ENCODE peak calls at places on chromosomes 3 and 15, in eight cellular contexts. A is epithelial cell of proximal tubule, K is upper lobe of left lung, M is epithelial cell of esophagus, Z is GM13976, G is body of pancreas, I is GM23338, B is transverse colon. Q is an unnamed sample.

GRCh38 chr3:149333518-149333859 is at the start of gene TM4SF18:
- DNase-seq in M (no peak), G (no peak), A (no peak), K (no peak), B (no peak), I (peak; percentile 29), Z (no peak), Q (no peak)

GRCh38 chr15:100553468-100553867 is 24.7 kb upstream of the CERS3 start:
- DNase-seq in K (no peak), A (no peak), I (no peak), M (no peak), Z (no peak), G (no peak), B (no peak), Q (no peak)

GRCh38 chr3:127082066-127082465 is 99.2 kb downstream of the PLXNA1 start:
- DNase-seq in A (no peak), K (no peak), M (no peak), G (no peak), B (no peak), Z (no peak), I (no peak), Q (no peak)

GRCh38 chr3:188649521-188649920 is 495.6 kb downstream of the LPP start:
- DNase-seq in A (no peak), I (no peak), M (peak; percentile 17), K (no peak), B (no peak), G (no peak), Z (no peak), Q (no peak)

GRCh38 chr3:59212128-59212764 is 162.4 kb upstream of the CFAP20DC start:
- DNase-seq in A (no peak), B (no peak), K (no peak), M (peak; percentile 64), G (no peak), Z (peak; percentile 53), I (peak; percentile 74), Q (peak; percentile 20)

GRCh38 chr3:173090492-173090891 is 50.5 kb downstream of the SPATA16 start:
- DNase-seq in I (no peak), Z (no peak), M (no peak), G (no peak), K (no peak), A (no peak), B (no peak), Q (no peak)

GRCh38 chr3:50165388-50166308 is 10.5 kb downstream of the SEMA3F start:
- DNase-seq in M (no peak), I (no peak), B (no peak), K (peak; percentile 67), G (no peak), A (no peak), Z (no peak), Q (no peak)

GRCh38 chr3:141498592-141499223 is 11.9 kb downstream of the RASA2 start:
- DNase-seq in Z (peak; percentile 31), I (peak; percentile 12), A (no peak), B (peak; percentile 68), G (no peak), M (no peak), K (no peak), Q (no peak)

GRCh38 chr3:128971421-128971820 is 22.5 kb downstream of the CFAP92 start:
- DNase-seq in Z (no peak), G (no peak), A (no peak), B (peak; percentile 22), M (no peak), I (no peak), K (no peak), Q (no peak)

GRCh38 chr15:29071907-29072273 is 186.1 kb downstream of the APBA2 start:
- DNase-seq in M (no peak), I (no peak), Z (no peak), B (no peak), G (no peak), A (no peak), K (no peak), Q (no peak)

GRCh38 chr15:41940441-41940857 is 31.9 kb downstream of the EHD4 start:
- DNase-seq in M (peak; percentile 94), Z (no peak), I (no peak), B (no peak), K (no peak), A (no peak), G (no peak), Q (no peak)

GRCh38 chr3:46943237-46944187 is 33.0 kb downstream of the CCDC12 start:
- DNase-seq in Z (no peak), I (no peak), B (peak; percentile 69), M (peak; percentile 86), A (no peak), G (peak; percentile 71), K (no peak), Q (no peak)

GRCh38 chr3:46215810-46216414 is 7.8 kb upstream of the CCR1 start:
- DNase-seq in Z (no peak), K (no peak), G (no peak), A (no peak), I (no peak), M (peak; percentile 56), B (no peak), Q (no peak)

GRCh38 chr3:179512398-179512797 is 50.3 kb upstream of the ACTL6A start:
- DNase-seq in G (no peak), K (no peak), I (no peak), B (no peak), A (no peak), M (no peak), Z (no peak), Q (no peak)

GRCh38 chr15:58066042-58066867 is 744 bp upstream of the ALDH1A2 start:
- DNase-seq in K (peak; percentile 95), B (peak; percentile 66), G (peak; percentile 62), I (peak; percentile 81), M (peak; percentile 60), Z (peak; percentile 67), A (no peak), Q (peak; percentile 84)

GRCh38 chr3:74542441-74542840 is 72.0 kb downstream of the CNTN3 start:
- DNase-seq in K (no peak), M (no peak), B (no peak), A (no peak), Z (no peak), I (no peak), G (no peak), Q (no peak)

GRCh38 chr15:57440167-57440566 is 63.9 kb downstream of the CGNL1 start:
- DNase-seq in G (no peak), Z (no peak), M (no peak), B (no peak), A (no peak), I (no peak), K (no peak), Q (no peak)

GRCh38 chr15:64216722-64217428 is 54.1 kb upstream of the PPIB start:
- DNase-seq in G (peak; percentile 33), B (no peak), I (no peak), Z (no peak), M (peak; percentile 5), A (no peak), K (no peak), Q (no peak)

DNA sequence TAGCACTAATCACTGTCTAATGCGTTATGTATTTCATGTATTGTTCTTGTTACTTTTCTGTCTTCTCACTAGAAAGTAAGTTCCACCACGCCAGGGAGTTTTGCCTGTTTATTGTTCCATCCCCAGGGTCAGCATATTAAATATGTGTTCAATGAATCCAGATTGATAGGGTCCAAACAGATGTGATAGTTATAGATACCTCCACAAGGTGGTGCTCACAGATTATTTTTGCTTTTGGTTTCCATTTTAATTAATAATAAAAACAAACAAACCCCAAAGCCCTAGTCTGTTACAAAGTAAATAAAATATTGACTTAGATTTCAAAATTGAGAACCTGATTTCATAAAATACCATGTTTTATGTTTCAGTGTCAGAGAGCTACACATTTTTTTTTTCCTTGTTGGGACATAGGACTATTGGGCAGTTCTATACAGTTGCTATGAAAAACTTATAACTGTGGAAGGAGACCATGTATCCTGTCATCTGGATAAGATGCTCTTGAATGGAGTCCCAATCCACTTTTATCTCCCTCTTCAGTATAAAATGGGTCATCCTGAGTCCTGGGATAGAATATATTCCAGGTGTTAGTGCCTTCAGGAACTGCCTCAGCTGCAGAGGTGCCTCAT is 12.4 kb downstream of the OTOL1 start:
- DNase-seq in K (no peak), G (no peak), Z (peak; percentile 11), I (peak; percentile 27), M (peak; percentile 19), A (no peak), B (no peak), Q (no peak)
- TF ChIP-seq CTCF in K (no peak), G (peak; percentile 10), Z (peak; percentile 33), I (peak; percentile 70), M (peak; percentile 33), A (peak; percentile 48), B (no peak), Q (no peak)

DNA sequence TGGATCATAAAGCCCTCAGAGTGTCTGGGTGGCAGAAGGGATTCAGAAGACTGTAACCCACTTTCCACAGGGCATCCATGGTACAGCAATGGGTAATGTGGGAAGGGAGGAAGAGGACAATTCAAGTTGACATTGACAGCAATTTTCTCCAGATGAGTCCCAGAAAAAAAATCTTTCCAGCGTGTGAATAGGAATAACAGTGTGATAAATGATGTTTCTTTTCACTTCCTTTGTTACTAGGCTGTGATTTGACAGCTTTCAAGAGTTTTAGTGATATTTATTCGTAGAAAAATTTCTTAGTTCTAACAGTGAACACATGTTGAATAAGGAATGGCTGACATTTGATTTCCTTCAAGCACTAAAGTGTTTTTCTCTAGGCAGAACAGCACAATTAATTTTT is 186.4 kb downstream of the CADPS start:
- DNase-seq in I (no peak), Z (no peak), A (no peak), B (no peak), G (no peak), M (no peak), K (no peak), Q (no peak)
- TF ChIP-seq CTCF in I (no peak), Z (no peak), A (no peak), B (no peak), G (no peak), M (no peak), K (no peak), Q (no peak)

GRCh38 chr3:177816667-177817208 is 619.5 kb upstream of the TBL1XR1 start:
- DNase-seq in M (peak; percentile 93), I (no peak), B (no peak), K (no peak), G (no peak), A (peak; percentile 93), Z (no peak), Q (no peak)
- TF ChIP-seq CTCF in M (no peak), I (no peak), B (no peak), K (no peak), G (no peak), A (peak; percentile 44), Z (no peak), Q (no peak)

GRCh38 chr3:111617912-111618601 is 22.9 kb upstream of the ZBED2 start:
- DNase-seq in G (no peak), B (no peak), I (no peak), M (peak; percentile 12), A (no peak), K (peak; percentile 34), Z (no peak), Q (no peak)

GRCh38 chr3:111617406-111617805 is 22.3 kb upstream of the ZBED2 start:
- DNase-seq in A (no peak), B (no peak), M (no peak), Z (no peak), K (no peak), G (no peak), I (no peak), Q (no peak)

GRCh38 chr3:111618945-111619344 is 23.8 kb upstream of the ZBED2 start:
- DNase-seq in B (no peak), Z (no peak), M (no peak), I (no peak), K (no peak), G (no peak), A (no peak), Q (no peak)

GRCh38 chr3:111619833-111620232 is 24.7 kb upstream of the ZBED2 start:
- DNase-seq in Z (no peak), K (no peak), A (no peak), B (no peak), M (peak; percentile 72), G (no peak), I (no peak), Q (no peak)

GRCh38 chr3:111621535-111621934 is 26.4 kb upstream of the ZBED2 start:
- DNase-seq in A (no peak), K (no peak), G (no peak), B (no peak), I (peak; percentile 88), Z (no peak), M (no peak), Q (peak; percentile 37)
- TF ChIP-seq CTCF in A (peak; percentile 54), K (no peak), G (no peak), B (no peak), I (peak; percentile 92), Z (peak; percentile 21), M (peak; percentile 41), Q (peak; percentile 32)

Q was measured in nephron progenitor cell.